ENCODE peak calls at places on chromosome 10, in ten cellular contexts. One of them, this sample, is unnamed.
A peak's percentile ranks its signal among the peaks of the same experiment; 100 is the strongest.

GRCh38 chr10:22340362-22341189 is 4.7 kb upstream of the SPAG6 start:
- DNase-seq in epithelial cell of esophagus: peak; percentile 69
- DNase-seq in Panc1: peak; percentile 73
- DNase-seq in upper lobe of right lung: peak; percentile 85
- DNase-seq in AG04450: peak; percentile 55
- DNase-seq in heart left ventricle: peak; percentile 72
- DNase-seq in HFF-Myc: peak; percentile 72
- DNase-seq in GM13976: peak; percentile 81
- DNase-seq in mucosa of descending colon: peak; percentile 81
- DNase-seq in osteocyte: peak; percentile 92
- DNase-seq in this sample: peak; percentile 83

GRCh38 chr10:52390388-52390787 is 76.3 kb downstream of the DKK1 start:
- DNase-seq in GM13976: no peak
- DNase-seq in epithelial cell of esophagus: no peak
- DNase-seq in mucosa of descending colon: no peak
- DNase-seq in Panc1: no peak
- DNase-seq in HFF-Myc: no peak
- DNase-seq in upper lobe of right lung: no peak
- DNase-seq in heart left ventricle: no peak
- DNase-seq in AG04450: no peak
- DNase-seq in osteocyte: no peak
- DNase-seq in this sample: no peak

GRCh38 chr10:18231480-18231879 is 91.3 kb downstream of the CACNB2 start:
- DNase-seq in epithelial cell of esophagus: no peak
- DNase-seq in osteocyte: no peak
- DNase-seq in mucosa of descending colon: no peak
- DNase-seq in GM13976: no peak
- DNase-seq in HFF-Myc: no peak
- DNase-seq in AG04450: no peak
- DNase-seq in heart left ventricle: no peak
- DNase-seq in Panc1: no peak
- DNase-seq in upper lobe of right lung: no peak
- DNase-seq in this sample: no peak

GRCh38 chr10:46525824-46526681 is 30.4 kb downstream of the GPRIN2 start:
- DNase-seq in heart left ventricle: no peak
- DNase-seq in epithelial cell of esophagus: no peak
- DNase-seq in upper lobe of right lung: no peak
- DNase-seq in osteocyte: no peak
- DNase-seq in AG04450: no peak
- DNase-seq in HFF-Myc: no peak
- DNase-seq in Panc1: no peak
- DNase-seq in GM13976: no peak
- DNase-seq in mucosa of descending colon: no peak
- DNase-seq in this sample: no peak

GRCh38 chr10:73802276-73802991 is 9.0 kb downstream of the NDST2 start:
- DNase-seq in HFF-Myc: no peak
- DNase-seq in osteocyte: no peak
- DNase-seq in heart left ventricle: no peak
- DNase-seq in Panc1: no peak
- DNase-seq in AG04450: no peak
- DNase-seq in epithelial cell of esophagus: peak; percentile 67
- DNase-seq in GM13976: no peak
- DNase-seq in mucosa of descending colon: peak; percentile 17
- DNase-seq in upper lobe of right lung: no peak
- DNase-seq in this sample: no peak

GRCh38 chr10:76675951-76676587 is 961.5 kb downstream of the KCNMA1 start:
- DNase-seq in epithelial cell of esophagus: peak; percentile 14
- DNase-seq in mucosa of descending colon: peak; percentile 29
- DNase-seq in GM13976: no peak
- DNase-seq in heart left ventricle: peak; percentile 42
- DNase-seq in HFF-Myc: no peak
- DNase-seq in AG04450: no peak
- DNase-seq in Panc1: no peak
- DNase-seq in osteocyte: no peak
- DNase-seq in upper lobe of right lung: no peak
- DNase-seq in this sample: no peak

GRCh38 chr10:49111320-49111698 is 4.0 kb downstream of the VSTM4 start:
- DNase-seq in epithelial cell of esophagus: no peak
- DNase-seq in osteocyte: peak; percentile 75
- DNase-seq in mucosa of descending colon: no peak
- DNase-seq in GM13976: no peak
- DNase-seq in Panc1: no peak
- DNase-seq in AG04450: no peak
- DNase-seq in heart left ventricle: no peak
- DNase-seq in upper lobe of right lung: no peak
- DNase-seq in HFF-Myc: no peak
- DNase-seq in this sample: no peak

GRCh38 chr10:73743905-73744689 is at the start of gene SEC24C:
- DNase-seq in osteocyte: peak; percentile 98
- DNase-seq in upper lobe of right lung: peak; percentile 98
- DNase-seq in Panc1: peak; percentile 92
- DNase-seq in HFF-Myc: peak; percentile 79
- DNase-seq in GM13976: peak; percentile 93
- DNase-seq in epithelial cell of esophagus: peak; percentile 96
- DNase-seq in heart left ventricle: peak; percentile 97
- DNase-seq in AG04450: peak; percentile 90
- DNase-seq in mucosa of descending colon: peak; percentile 97
- DNase-seq in this sample: peak; percentile 96

GRCh38 chr10:33937987-33938386 is 603.5 kb upstream of the NRP1 start:
- DNase-seq in HFF-Myc: no peak
- DNase-seq in heart left ventricle: no peak
- DNase-seq in Panc1: no peak
- DNase-seq in mucosa of descending colon: no peak
- DNase-seq in epithelial cell of esophagus: no peak
- DNase-seq in upper lobe of right lung: no peak
- DNase-seq in osteocyte: no peak
- DNase-seq in GM13976: no peak
- DNase-seq in AG04450: no peak
- DNase-seq in this sample: no peak

GRCh38 chr10:33937259-33937658 is 602.8 kb upstream of the NRP1 start:
- DNase-seq in HFF-Myc: no peak
- DNase-seq in epithelial cell of esophagus: no peak
- DNase-seq in osteocyte: no peak
- DNase-seq in Panc1: no peak
- DNase-seq in heart left ventricle: no peak
- DNase-seq in GM13976: no peak
- DNase-seq in upper lobe of right lung: no peak
- DNase-seq in AG04450: no peak
- DNase-seq in mucosa of descending colon: no peak
- DNase-seq in this sample: no peak

GRCh38 chr10:33935350-33935749 is 600.9 kb upstream of the NRP1 start:
- DNase-seq in epithelial cell of esophagus: no peak
- DNase-seq in Panc1: no peak
- DNase-seq in heart left ventricle: no peak
- DNase-seq in mucosa of descending colon: no peak
- DNase-seq in osteocyte: no peak
- DNase-seq in upper lobe of right lung: no peak
- DNase-seq in HFF-Myc: no peak
- DNase-seq in GM13976: no peak
- DNase-seq in AG04450: no peak
- DNase-seq in this sample: no peak

GRCh38 chr10:33942508-33942907 is 608.0 kb upstream of the NRP1 start:
- DNase-seq in epithelial cell of esophagus: no peak
- DNase-seq in GM13976: no peak
- DNase-seq in Panc1: no peak
- DNase-seq in upper lobe of right lung: no peak
- DNase-seq in heart left ventricle: no peak
- DNase-seq in HFF-Myc: no peak
- DNase-seq in osteocyte: no peak
- DNase-seq in AG04450: no peak
- DNase-seq in mucosa of descending colon: no peak
- DNase-seq in this sample: no peak

DNA sequence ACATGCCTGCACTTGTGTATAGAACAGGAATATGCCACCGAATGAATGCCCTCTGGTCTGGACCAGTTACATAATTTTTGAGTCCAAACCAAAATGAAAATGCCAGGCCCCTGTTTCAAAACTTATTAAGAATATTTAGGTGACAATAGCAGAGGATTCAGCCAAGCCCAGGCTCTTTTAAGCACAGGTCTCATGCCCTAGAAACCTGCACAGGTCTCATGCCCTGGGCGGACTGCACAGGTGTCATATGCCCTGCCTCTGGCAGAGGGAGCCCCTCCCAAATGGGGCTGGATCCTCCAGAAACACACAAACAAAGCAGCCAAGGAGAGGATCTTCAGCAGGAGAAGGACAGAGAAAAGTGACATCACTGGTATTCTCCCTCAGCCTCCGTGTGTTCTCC is 605.4 kb upstream of the NRP1 start:
- DNase-seq in upper lobe of right lung: no peak
- DNase-seq in osteocyte: no peak
- DNase-seq in AG04450: no peak
- DNase-seq in mucosa of descending colon: no peak
- DNase-seq in epithelial cell of esophagus: peak; percentile 35
- DNase-seq in heart left ventricle: no peak
- DNase-seq in GM13976: no peak
- DNase-seq in Panc1: no peak
- DNase-seq in HFF-Myc: no peak
- DNase-seq in this sample: no peak
- TF ChIP-seq CTCF in upper lobe of right lung: no peak
- TF ChIP-seq CTCF in osteocyte: no peak
- TF ChIP-seq CTCF in AG04450: no peak
- TF ChIP-seq CTCF in mucosa of descending colon: no peak
- TF ChIP-seq CTCF in epithelial cell of esophagus: peak; percentile 33
- TF ChIP-seq CTCF in heart left ventricle: no peak
- TF ChIP-seq CTCF in GM13976: no peak
- TF ChIP-seq CTCF in Panc1: no peak
- TF ChIP-seq CTCF in HFF-Myc: no peak
- TF ChIP-seq CTCF in this sample: no peak

GRCh38 chr10:5040010-5040635 is 36.5 kb upstream of the AKR1C2 start:
- DNase-seq in Panc1: no peak
- DNase-seq in epithelial cell of esophagus: no peak
- DNase-seq in HFF-Myc: no peak
- DNase-seq in mucosa of descending colon: no peak
- DNase-seq in upper lobe of right lung: no peak
- DNase-seq in AG04450: no peak
- DNase-seq in heart left ventricle: no peak
- DNase-seq in osteocyte: peak; percentile 15
- DNase-seq in GM13976: no peak
- DNase-seq in this sample: no peak
- TF ChIP-seq CTCF in Panc1: no peak
- TF ChIP-seq CTCF in epithelial cell of esophagus: no peak
- TF ChIP-seq CTCF in HFF-Myc: no peak
- TF ChIP-seq CTCF in mucosa of descending colon: no peak
- TF ChIP-seq CTCF in upper lobe of right lung: no peak
- TF ChIP-seq CTCF in AG04450: no peak
- TF ChIP-seq CTCF in heart left ventricle: no peak
- TF ChIP-seq CTCF in osteocyte: no peak
- TF ChIP-seq CTCF in GM13976: no peak
- TF ChIP-seq CTCF in this sample: no peak

DNA sequence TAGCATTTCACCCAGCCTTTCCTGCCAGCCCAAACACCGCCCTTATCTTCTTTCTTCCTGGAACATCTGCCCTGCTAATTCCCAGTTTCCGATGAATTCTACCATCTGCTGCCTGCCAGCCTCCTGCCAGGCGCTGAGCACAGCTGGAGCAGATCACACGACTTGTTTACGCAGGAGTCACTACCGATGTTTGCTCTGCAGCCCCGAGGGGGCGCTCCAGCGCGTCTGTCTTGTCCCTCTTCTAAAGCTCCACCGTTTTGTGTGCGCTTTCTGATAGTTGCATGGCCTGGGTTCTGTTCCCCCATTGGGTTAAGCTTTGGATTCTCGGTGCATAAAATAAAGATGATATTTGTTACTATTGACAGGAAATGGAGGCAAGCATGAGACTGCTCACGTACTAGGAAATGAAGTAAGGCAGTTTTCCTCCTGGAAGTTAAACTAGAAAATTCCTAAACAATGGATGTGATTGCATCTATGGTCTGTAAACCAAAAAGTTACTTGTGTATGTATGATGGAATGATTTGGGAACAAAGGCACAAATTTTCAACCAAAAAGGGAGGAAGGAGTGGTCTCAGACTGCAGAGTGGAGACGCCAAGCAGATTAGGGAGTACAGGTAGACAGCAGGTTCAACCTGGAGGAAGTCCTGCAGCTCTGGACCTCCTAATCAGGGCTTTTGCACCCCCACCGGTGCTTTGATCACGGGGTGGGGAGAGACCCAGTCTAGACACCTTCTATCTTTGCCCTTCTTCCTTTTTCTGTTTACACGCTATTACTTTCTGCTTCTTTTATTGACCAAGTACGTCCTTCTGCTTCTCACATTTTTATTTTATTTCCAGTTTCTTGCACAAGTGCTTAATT is 2.2 kb upstream of the RBM17 start:
- DNase-seq in heart left ventricle: peak; percentile 88
- DNase-seq in AG04450: peak; percentile 73
- DNase-seq in GM13976: peak; percentile 78
- DNase-seq in HFF-Myc: peak; percentile 87
- DNase-seq in Panc1: peak; percentile 53
- DNase-seq in upper lobe of right lung: peak; percentile 92
- DNase-seq in mucosa of descending colon: peak; percentile 90
- DNase-seq in osteocyte: peak; percentile 93
- DNase-seq in epithelial cell of esophagus: peak; percentile 82
- DNase-seq in this sample: peak; percentile 80
- TF ChIP-seq CTCF in heart left ventricle: peak; percentile 74
- TF ChIP-seq CTCF in AG04450: peak; percentile 95
- TF ChIP-seq CTCF in GM13976: peak; percentile 87
- TF ChIP-seq CTCF in HFF-Myc: peak; percentile 91
- TF ChIP-seq CTCF in Panc1: peak; percentile 92
- TF ChIP-seq CTCF in upper lobe of right lung: peak; percentile 84
- TF ChIP-seq CTCF in mucosa of descending colon: peak; percentile 60
- TF ChIP-seq CTCF in osteocyte: peak; percentile 80
- TF ChIP-seq CTCF in epithelial cell of esophagus: peak; percentile 90
- TF ChIP-seq CTCF in this sample: peak; percentile 82

GRCh38 chr10:110498982-110499795 is 1.5 kb downstream of the DUSP5 start:
- DNase-seq in mucosa of descending colon: peak; percentile 43
- DNase-seq in heart left ventricle: peak; percentile 42
- DNase-seq in osteocyte: no peak
- DNase-seq in Panc1: no peak
- DNase-seq in epithelial cell of esophagus: peak; percentile 82
- DNase-seq in GM13976: peak; percentile 59
- DNase-seq in upper lobe of right lung: no peak
- DNase-seq in AG04450: peak; percentile 44
- DNase-seq in HFF-Myc: no peak
- DNase-seq in this sample: no peak

GRCh38 chr10:110496553-110497437 is 912 bp upstream of the DUSP5 start:
- DNase-seq in HFF-Myc: no peak
- DNase-seq in osteocyte: no peak
- DNase-seq in mucosa of descending colon: no peak
- DNase-seq in Panc1: no peak
- DNase-seq in heart left ventricle: no peak
- DNase-seq in epithelial cell of esophagus: peak; percentile 36
- DNase-seq in AG04450: no peak
- DNase-seq in GM13976: no peak
- DNase-seq in upper lobe of right lung: no peak
- DNase-seq in this sample: no peak

GRCh38 chr10:110497438-110498086 is at the start of gene DUSP5:
- DNase-seq in GM13976: peak; percentile 97
- DNase-seq in mucosa of descending colon: peak; percentile 98
- DNase-seq in osteocyte: peak; percentile 98
- DNase-seq in HFF-Myc: peak; percentile 74
- DNase-seq in AG04450: peak; percentile 83
- DNase-seq in Panc1: no peak
- DNase-seq in upper lobe of right lung: peak; percentile 96
- DNase-seq in heart left ventricle: peak; percentile 95
- DNase-seq in epithelial cell of esophagus: peak; percentile 96
- DNase-seq in this sample: peak; percentile 94

GRCh38 chr10:110499796-110500514 is 2.2 kb downstream of the DUSP5 start:
- DNase-seq in epithelial cell of esophagus: no peak
- DNase-seq in GM13976: no peak
- DNase-seq in AG04450: no peak
- DNase-seq in Panc1: no peak
- DNase-seq in HFF-Myc: no peak
- DNase-seq in heart left ventricle: no peak
- DNase-seq in mucosa of descending colon: no peak
- DNase-seq in osteocyte: no peak
- DNase-seq in upper lobe of right lung: no peak
- DNase-seq in this sample: no peak

GRCh38 chr10:110498087-110498981 is 627 bp downstream of the DUSP5 start:
- DNase-seq in epithelial cell of esophagus: peak; percentile 52
- DNase-seq in AG04450: no peak
- DNase-seq in HFF-Myc: no peak
- DNase-seq in osteocyte: peak; percentile 87
- DNase-seq in heart left ventricle: peak; percentile 64
- DNase-seq in GM13976: peak; percentile 56
- DNase-seq in Panc1: no peak
- DNase-seq in mucosa of descending colon: peak; percentile 73
- DNase-seq in upper lobe of right lung: peak; percentile 84
- DNase-seq in this sample: peak; percentile 76
- TF ChIP-seq CTCF in epithelial cell of esophagus: no peak
- TF ChIP-seq CTCF in AG04450: no peak
- TF ChIP-seq CTCF in HFF-Myc: no peak
- TF ChIP-seq CTCF in osteocyte: peak; percentile 22
- TF ChIP-seq CTCF in heart left ventricle: no peak
- TF ChIP-seq CTCF in GM13976: peak; percentile 26
- TF ChIP-seq CTCF in Panc1: no peak
- TF ChIP-seq CTCF in mucosa of descending colon: no peak
- TF ChIP-seq CTCF in upper lobe of right lung: no peak
- TF ChIP-seq CTCF in this sample: no peak

This sample was measured in type B pancreatic cell.